ENCODE peak calls at places on chromosome 15, in nine cellular contexts. T is pancreas; L is stimulated activated CD4-positive, alpha-beta T cell treated with anti-CD3 and anti-CD28 coated beads, Interleukin-2, amount 100 ng/mL, for 48 hours; F is smooth muscle cell of the brain vasculature; N is NCI-H2081; O is PC-9; Z is upper lobe of left lung; H is transverse colon; W is KBM-7. X is an unnamed sample.

GRCh38 chr15:90231028-90232017 is 2.4 kb downstream of the CIB1 start:
- DNase-seq in H (peak; percentile 54), T (no peak), L (peak; percentile 46), Z (no peak), O (no peak), N (no peak), F (no peak), W (no peak), X (no peak)

GRCh38 chr15:94385441-94385840 is 154.1 kb downstream of the MCTP2 start:
- DNase-seq in L (no peak), N (no peak), H (no peak), O (no peak), W (no peak), T (no peak), F (no peak), Z (no peak), X (no peak)

GRCh38 chr15:73515520-73515919 is 72.6 kb downstream of the REC114 start:
- DNase-seq in O (no peak), F (no peak), W (no peak), Z (no peak), N (no peak), H (no peak), L (no peak), T (no peak), X (no peak)

GRCh38 chr15:49521802-49522201 is 98.8 kb downstream of the FGF7 start:
- DNase-seq in Z (no peak), H (no peak), T (no peak), N (no peak), W (peak; percentile 35), F (no peak), L (no peak), O (no peak), X (no peak)

GRCh38 chr15:60110909-60111308 is 106.8 kb downstream of the FOXB1 start:
- DNase-seq in Z (no peak), F (no peak), O (no peak), N (no peak), W (no peak), H (no peak), L (no peak), T (no peak), X (no peak)

GRCh38 chr15:75712668-75713337 is at the start of gene CSPG4:
- DNase-seq in N (no peak), F (no peak), T (no peak), L (no peak), Z (peak; percentile 90), W (no peak), O (no peak), H (peak; percentile 63), X (peak; percentile 40)

GRCh38 chr15:92677998-92678397 is 22.4 kb upstream of the FAM174B start:
- DNase-seq in F (no peak), H (no peak), N (no peak), Z (no peak), T (no peak), O (no peak), L (no peak), W (no peak), X (no peak)

GRCh38 chr15:43516801-43517353 is 531 bp upstream of the MAP1A start:
- DNase-seq in H (no peak), L (no peak), Z (no peak), N (no peak), O (no peak), F (no peak), W (no peak), T (no peak), X (no peak)

GRCh38 chr15:44033894-44034293 is 161.2 kb downstream of the FRMD5 start:
- DNase-seq in L (no peak), Z (no peak), O (no peak), F (no peak), T (peak; percentile 27), N (peak; percentile 25), W (no peak), H (no peak), X (peak; percentile 50)

GRCh38 chr15:96309143-96309542 is 21.4 kb upstream of the NR2F2 start:
- DNase-seq in F (no peak), Z (no peak), N (no peak), L (no peak), T (no peak), O (no peak), W (no peak), H (no peak), X (no peak)

GRCh38 chr15:46892621-46893160 is 824.6 kb upstream of the SEMA6D start:
- DNase-seq in T (no peak), H (no peak), W (no peak), F (no peak), N (no peak), O (no peak), Z (no peak), L (no peak), X (no peak)

X was measured in Calu3.